ENCODE peak calls at places on chromosome 12, in five cellular contexts. B, C, R, N and S are unnamed samples.
A peak's percentile ranks its signal among the peaks of the same experiment; 100 is the strongest.

GRCh38 chr12:27261866-27262265 is 17.8 kb downstream of the STK38L start:
- DNase-seq in B (no peak), C (no peak), R (no peak), N (no peak), S (no peak)

GRCh38 chr12:22409071-22409951 is 74.8 kb upstream of the ST8SIA1 start:
- DNase-seq in B (no peak), C (no peak), R (peak; percentile 2), N (no peak), S (no peak)

GRCh38 chr12:131865196-131865875 is 29.1 kb upstream of the ULK1 start:
- DNase-seq in B (no peak), C (no peak), R (peak; percentile 38), N (no peak), S (no peak)

GRCh38 chr12:108689314-108690190 is 41.8 kb downstream of the CORO1C start:
- DNase-seq in B (no peak), C (no peak), R (peak; percentile 54), N (no peak), S (no peak)

GRCh38 chr12:29152223-29152868 is 3.3 kb downstream of the FAR2 start:
- DNase-seq in B (no peak), C (no peak), R (no peak), N (no peak), S (peak; percentile 26)

GRCh38 chr12:81626406-81626805 is 132.7 kb downstream of the PPFIA2 start:
- DNase-seq in B (no peak), C (no peak), R (no peak), N (no peak), S (no peak)

GRCh38 chr12:46131729-46132128 is 137.1 kb downstream of the SLC38A1 start:
- DNase-seq in B (no peak), C (no peak), R (peak; percentile 19), N (no peak), S (no peak)

GRCh38 chr12:120713861-120714482 is 3.7 kb downstream of the UNC119B start:
- DNase-seq in B (peak; percentile 78), C (peak; percentile 69), R (peak; percentile 90), N (peak; percentile 75), S (peak; percentile 14)

GRCh38 chr12:111406474-111407370 is 999 bp downstream of the SH2B3 start:
- DNase-seq in B (no peak), C (no peak), R (peak; percentile 23), N (no peak), S (peak; percentile 64)

GRCh38 chr12:93990832-93991748 is 157.3 kb upstream of the PLXNC1 start:
- DNase-seq in B (no peak), C (peak; percentile 29), R (peak; percentile 86), N (no peak), S (no peak)

GRCh38 chr12:68223067-68223747 is 2.4 kb downstream of the IL26 start:
- DNase-seq in B (peak; percentile 84), C (peak; percentile 82), R (peak; percentile 92), N (peak; percentile 63), S (no peak)